ENCODE peak calls at places on chromosomes 11 and 22, in four cellular contexts. Y is astrocyte, D is A549, X is mammary epithelial cell. H is an unnamed sample.

GRCh38 chr11:113504586-113504985 is 29.4 kb upstream of the DRD2 start:
- DNase-seq in Y (no peak), D (no peak), X (no peak), H (no peak)

GRCh38 chr11:93532285-93532789 is 10.9 kb downstream of the SMCO4 start:
- DNase-seq in Y (peak), D (no peak), X (no peak), H (no peak)

GRCh38 chr11:73322111-73322985 is 14.3 kb downstream of the ARHGEF17 start:
- DNase-seq in Y (no peak), D (no peak), X (no peak), H (peak)

GRCh38 chr11:45410391-45411215 is 124.5 kb upstream of the SYT13 start:
- DNase-seq in Y (no peak), D (no peak), X (no peak), H (no peak)

GRCh38 chr11:75578977-75579376 is 16.9 kb downstream of the SERPINH1 start:
- DNase-seq in Y (no peak), D (no peak), X (no peak), H (no peak)

GRCh38 chr11:67404515-67405195 is 772 bp downstream of the TBC1D10C start:
- DNase-seq in Y (no peak), D (no peak), X (no peak), H (no peak)

GRCh38 chr22:40238425-40239344 is 61.0 kb downstream of the TNRC6B start:
- DNase-seq in Y (peak), D (peak), X (peak), H (peak)

GRCh38 chr11:46710821-46711269 is 8.2 kb upstream of the F2 start:
- DNase-seq in Y (peak), D (no peak), X (peak), H (peak)

GRCh38 chr11:104792861-104793260 is 105.4 kb downstream of the CASP12 start:
- DNase-seq in Y (no peak), D (no peak), X (no peak), H (no peak)

GRCh38 chr22:25898707-25899365 is 156.8 kb downstream of the MYO18B start:
- DNase-seq in Y (no peak), D (no peak), X (no peak), H (no peak)

GRCh38 chr22:25112538-25113253 is 87.0 kb upstream of the CRYBB3 start:
- DNase-seq in Y (no peak), D (no peak), X (no peak), H (no peak)

GRCh38 chr11:75536786-75537629 is 11.3 kb upstream of the GDPD5 start:
- DNase-seq in Y (peak), D (no peak), X (peak), H (peak)

GRCh38 chr11:1927151-1928037 is 7.9 kb downstream of the TNNT3 start:
- DNase-seq in Y (no peak), D (no peak), X (no peak), H (no peak)

GRCh38 chr22:20393705-20394476 is at the start of gene ZNF74:
- DNase-seq in Y (peak), D (peak), X (peak), H (peak)

GRCh38 chr11:128318856-128319474 is 268.4 kb downstream of the ETS1 start:
- DNase-seq in Y (peak), D (no peak), X (no peak), H (no peak)

GRCh38 chr22:38861927-38862326 is 10.1 kb downstream of the CBX6 start:
- DNase-seq in Y (no peak), D (no peak), X (no peak), H (no peak)

GRCh38 chr11:2418961-2419360 is 18.4 kb downstream of the TSSC4 start:
- DNase-seq in Y (no peak), D (no peak), X (no peak), H (no peak)

GRCh38 chr22:29593923-29594322 is 9.5 kb upstream of the NF2 start:
- DNase-seq in Y (no peak), D (no peak), X (no peak), H (no peak)

GRCh38 chr22:29600846-29601245 is 2.6 kb upstream of the NF2 start:
- DNase-seq in Y (no peak), D (no peak), X (no peak), H (no peak)

DNA sequence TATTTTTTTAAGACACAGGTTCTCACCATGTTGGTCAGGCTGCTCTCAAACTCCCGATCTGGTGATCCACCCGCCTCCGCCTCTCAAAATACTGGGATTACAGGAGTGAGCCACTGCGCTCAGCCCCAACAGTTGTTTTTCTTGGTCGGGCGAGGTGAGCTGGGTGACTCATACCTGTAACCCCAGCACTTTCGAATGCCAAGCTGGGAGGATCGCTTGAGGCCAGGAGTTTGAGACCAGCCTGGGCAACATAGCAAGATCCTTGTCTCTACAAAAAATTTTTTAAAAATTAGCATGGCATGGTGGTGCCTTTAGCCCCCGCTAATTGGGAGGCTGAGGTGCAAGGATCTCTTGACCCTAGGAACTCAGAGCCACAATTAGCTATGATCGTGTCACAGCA is 7.0 kb upstream of the NF2 start:
- DNase-seq in Y (no peak), D (no peak), X (no peak), H (no peak)
- H3K4me2 ChIP-seq in Y (no peak), D (no peak), X (no peak), H (no peak)

DNA sequence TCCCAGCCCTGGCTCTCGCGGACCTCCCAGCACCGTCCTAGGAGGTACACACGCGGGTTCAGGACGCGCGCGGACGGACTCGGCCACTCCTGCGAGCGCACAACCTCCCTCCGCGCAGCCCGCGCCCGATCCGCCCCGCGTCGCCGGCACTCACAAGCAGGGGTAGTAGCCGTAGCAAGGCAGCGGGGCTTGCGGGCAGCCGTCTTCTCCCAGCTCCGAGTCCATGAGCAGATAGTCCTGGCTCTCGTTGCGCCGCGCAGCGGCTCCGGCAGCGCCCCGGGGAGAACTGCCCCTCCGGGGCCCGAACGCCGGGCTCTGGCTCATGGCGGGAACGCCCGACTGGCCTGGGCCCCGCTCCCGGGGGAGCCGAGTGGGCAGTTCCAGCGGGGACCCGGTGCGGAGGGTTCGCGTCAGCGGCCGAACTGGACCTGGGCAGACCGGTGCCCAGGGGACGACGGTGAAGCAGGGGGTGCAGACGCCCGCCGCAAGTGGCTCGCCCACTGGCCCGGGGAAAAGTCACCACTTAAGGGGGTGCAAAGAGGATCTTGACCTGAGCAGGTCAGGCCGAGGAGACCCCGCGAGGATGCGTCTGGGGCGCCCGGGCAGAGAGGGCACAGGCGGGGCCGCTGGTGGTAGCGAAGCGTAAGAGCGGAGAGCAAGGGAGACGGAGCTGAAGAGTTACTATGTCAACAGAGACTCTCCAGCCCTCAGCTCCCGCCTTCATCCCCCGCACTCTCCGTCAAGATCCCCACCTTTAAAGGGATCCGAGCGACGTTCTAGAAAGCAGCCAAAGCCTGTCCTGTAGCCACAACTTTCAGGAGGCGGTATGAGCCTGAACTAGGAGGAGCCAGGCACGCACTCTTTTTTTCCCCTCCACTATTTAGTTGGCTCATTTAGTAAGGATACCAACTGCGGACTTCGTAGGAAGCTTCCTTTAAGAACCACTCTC is at the start of gene TRPC6:
- DNase-seq in Y (peak), D (peak), X (peak), H (peak)
- H3K4me2 ChIP-seq in Y (peak), D (peak), X (peak), H (peak)

GRCh38 chr11:86218125-86219081 is 26.1 kb upstream of the EED start:
- DNase-seq in Y (peak), D (peak), X (peak), H (peak)

GRCh38 chr11:86214710-86215109 is 29.8 kb upstream of the EED start:
- DNase-seq in Y (no peak), D (no peak), X (peak), H (no peak)

GRCh38 chr11:86220654-86221053 is 23.9 kb upstream of the EED start:
- DNase-seq in Y (no peak), D (no peak), X (no peak), H (no peak)

GRCh38 chr11:86222081-86222480 is 22.5 kb upstream of the EED start:
- DNase-seq in Y (no peak), D (no peak), X (no peak), H (no peak)

DNA sequence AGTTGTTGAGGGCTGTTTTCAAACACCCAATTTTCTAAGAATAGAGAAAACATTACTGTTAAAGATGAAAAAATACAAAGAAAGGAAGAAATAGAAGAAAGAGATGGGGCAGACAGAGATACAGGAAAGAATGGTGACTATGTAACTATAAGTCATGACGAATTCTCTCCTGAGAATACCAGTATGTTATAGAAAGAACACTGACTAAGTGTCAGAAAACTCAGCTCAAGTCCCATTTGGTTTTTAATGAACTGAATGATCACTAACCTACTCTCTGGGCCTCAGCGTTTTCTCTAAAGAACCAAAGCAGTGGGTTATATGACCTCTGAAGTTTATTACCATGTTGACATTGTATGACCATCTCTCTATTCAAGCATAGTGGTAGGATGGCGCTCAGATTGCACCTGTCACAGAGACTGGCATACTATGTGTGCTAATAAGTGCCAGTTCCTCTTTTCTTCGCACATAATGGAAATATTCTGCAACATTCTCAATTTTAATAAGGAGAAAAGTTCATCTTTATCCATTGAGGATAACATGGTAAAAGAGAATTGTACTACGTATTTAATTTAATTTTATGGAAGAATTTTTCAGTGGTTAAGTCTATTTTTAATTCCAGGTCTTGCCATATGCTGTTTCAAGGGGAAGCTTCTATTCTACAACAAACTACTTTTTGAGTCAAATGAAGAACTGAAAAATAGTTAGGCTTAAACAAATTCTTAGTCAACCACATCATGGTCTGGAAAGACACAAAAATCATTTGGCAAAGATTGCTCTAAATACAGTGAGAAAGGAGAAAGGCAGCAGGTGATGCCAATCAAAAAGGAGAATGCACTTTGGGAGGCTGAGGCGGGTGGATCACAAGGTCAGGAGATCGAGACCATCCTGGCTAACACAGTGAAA is 25.0 kb upstream of the EED start:
- DNase-seq in Y (no peak), D (no peak), X (no peak), H (no peak)
- H3K4me2 ChIP-seq in Y (no peak), D (no peak), X (no peak), H (no peak)

GRCh38 chr22:31945971-31946680 is 1.8 kb downstream of the YWHAH start:
- DNase-seq in Y (no peak), D (no peak), X (no peak), H (no peak)

GRCh38 chr22:31945478-31945815 is 1.1 kb downstream of the YWHAH start:
- DNase-seq in Y (no peak), D (no peak), X (no peak), H (no peak)

GRCh38 chr22:31948002-31948401 is 3.7 kb downstream of the YWHAH start:
- DNase-seq in Y (no peak), D (no peak), X (no peak), H (no peak)

GRCh38 chr22:31944700-31945477 is 554 bp downstream of the YWHAH start:
- DNase-seq in Y (no peak), D (peak), X (no peak), H (peak)

GRCh38 chr22:31947296-31947695 is 3.0 kb downstream of the YWHAH start:
- DNase-seq in Y (no peak), D (peak), X (peak), H (no peak)
- H3K4me2 ChIP-seq in Y (peak), D (peak), X (peak), H (no peak)

GRCh38 chr11:76918941-76919386 is 58.2 kb downstream of the ACER3 start:
- DNase-seq in Y (peak), D (peak), X (peak), H (peak)
- H3K4me2 ChIP-seq in Y (peak), D (peak), X (peak), H (peak)

DNA sequence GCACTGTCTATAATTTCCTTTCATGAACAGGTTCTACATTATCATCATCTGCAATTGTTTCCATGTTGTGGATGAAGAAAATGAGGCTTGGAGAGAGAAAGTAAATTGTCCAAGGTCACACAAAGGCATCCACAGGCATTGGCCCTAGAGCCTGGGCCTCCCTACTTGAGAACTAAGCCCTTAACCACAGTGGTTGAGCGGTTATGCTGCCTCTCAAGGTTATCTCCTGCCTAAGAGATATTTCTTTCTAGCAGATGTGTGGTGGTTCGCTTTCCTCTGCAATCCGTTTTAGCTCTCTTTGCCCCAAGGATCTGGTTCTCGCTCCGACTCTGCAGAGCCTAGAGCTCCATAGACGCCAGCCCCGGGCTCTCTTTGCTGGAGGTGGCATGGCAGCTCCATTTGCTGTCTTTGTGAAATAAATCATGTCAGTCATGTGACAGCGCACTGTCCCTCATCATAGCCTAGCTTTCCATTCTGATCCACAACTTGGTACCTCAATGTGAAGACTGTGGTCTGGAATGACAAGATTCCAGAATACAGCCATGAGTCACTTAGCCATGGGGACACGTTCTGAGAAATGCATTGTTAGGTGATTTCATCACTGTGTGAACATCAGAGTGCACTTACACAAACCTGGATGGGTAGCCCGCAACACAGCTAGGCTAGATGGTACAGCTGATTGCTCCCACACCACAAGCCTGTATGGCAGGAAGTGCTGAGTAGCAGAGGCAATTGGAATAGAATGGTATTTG is 27.2 kb downstream of the RPS6KA4 start:
- DNase-seq in Y (peak), D (no peak), X (peak), H (no peak)
- H3K4me2 ChIP-seq in Y (no peak), D (no peak), X (no peak), H (no peak)